ENCODE peak calls at places on chromosomes 11 and 22, in eight cellular contexts. S is K562; E is A673; R is Peyer's patch; U is left ventricle myocardium inferior; L is naive thymus-derived CD4-positive, alpha-beta T cell; Z is right lobe of liver; Q is transverse colon. G is an unnamed sample. For H3K27me3 and H3K4me1, the result is how much of the 10 kb centered on the place peaks cover.

GRCh38 chr11:110573411-110573810 is 138.8 kb downstream of the ARHGAP20 start:
- DNase-seq in L (no peak), U (no peak), R (no peak), S (no peak), E (no peak), Q (no peak), Z (no peak), G (no peak)

GRCh38 chr11:123194308-123195181 is 503 bp downstream of the CLMP start:
- DNase-seq in U (no peak), S (no peak), R (peak), Q (no peak), Z (no peak), E (peak), L (no peak), G (no peak)

GRCh38 chr11:19244084-19244483 is 3.3 kb upstream of the E2F8 start:
- DNase-seq in R (no peak), S (no peak), U (no peak), E (no peak), Z (peak), Q (peak), L (no peak), G (no peak)

GRCh38 chr22:43511276-43511910 is 99.6 kb downstream of the MPPED1 start:
- DNase-seq in S (no peak), Q (no peak), E (no peak), R (no peak), Z (no peak), L (no peak), U (no peak), G (no peak)

GRCh38 chr11:128595221-128595620 is 7.9 kb upstream of the ETS1 start:
- DNase-seq in Q (no peak), E (peak), R (no peak), U (no peak), L (no peak), Z (no peak), S (no peak), G (no peak)

GRCh38 chr22:19879651-19879995 is 24.9 kb upstream of the GNB1L start:
- DNase-seq in U (no peak), R (no peak), E (no peak), Z (no peak), Q (no peak), L (no peak), S (no peak), G (no peak)

GRCh38 chr11:77126861-77127673 is 979 bp upstream of the MYO7A start:
- DNase-seq in Q (peak), U (peak), E (peak), Z (peak), L (peak), R (peak), S (peak), G (peak)

GRCh38 chr11:64084962-64085710 is 49.4 kb downstream of the FLRT1 start:
- DNase-seq in R (no peak), E (no peak), U (no peak), Q (peak), S (no peak), L (no peak), Z (peak), G (no peak)

GRCh38 chr11:79546366-79546765 is 105.5 kb upstream of the TENM4 start:
- DNase-seq in L (no peak), U (no peak), R (no peak), S (no peak), Z (no peak), Q (no peak), E (no peak), G (no peak)

GRCh38 chr22:19172213-19173046 is 6.1 kb downstream of the SLC25A1 start:
- DNase-seq in E (no peak), Z (no peak), R (no peak), Q (no peak), L (no peak), U (no peak), S (no peak), G (no peak)

GRCh38 chr11:127273593-127274327 is 273.2 kb upstream of the KIRREL3 start:
- DNase-seq in Q (no peak), R (no peak), L (no peak), S (no peak), Z (no peak), U (no peak), E (no peak), G (no peak)

GRCh38 chr11:58629857-58630256 is 7.4 kb downstream of the CNTF start:
- DNase-seq in S (peak), Z (no peak), Q (peak), R (no peak), L (no peak), E (peak), U (no peak), G (no peak)

GRCh38 chr11:86486261-86487030 is 111.8 kb downstream of the CCDC81 start:
- DNase-seq in U (no peak), R (no peak), Z (no peak), S (no peak), L (no peak), Q (no peak), E (no peak), G (no peak)

GRCh38 chr11:131637469-131638175 is 267.2 kb downstream of the NTM start:
- DNase-seq in L (no peak), E (no peak), R (no peak), Z (no peak), S (no peak), U (no peak), Q (no peak), G (no peak)

GRCh38 chr22:20953668-20954500 is 13.2 kb upstream of the AIFM3 start:
- DNase-seq in Q (no peak), Z (peak), R (peak), E (no peak), U (no peak), L (no peak), S (no peak), G (no peak)

GRCh38 chr11:639324-639977 is 2.4 kb downstream of the DRD4 start:
- DNase-seq in S (no peak), R (peak), Q (no peak), Z (no peak), U (no peak), L (no peak), E (peak), G (no peak)

GRCh38 chr11:1541474-1542204 is 30.4 kb downstream of the DUSP8 start:
- DNase-seq in Q (no peak), E (no peak), S (no peak), Z (no peak), L (no peak), R (no peak), U (no peak), G (no peak)

GRCh38 chr22:17728786-17729185 is 45.5 kb downstream of the BID start:
- DNase-seq in L (no peak), Z (peak), U (no peak), R (no peak), E (no peak), S (no peak), Q (no peak), G (no peak)

GRCh38 chr22:17729561-17729960 is 44.7 kb downstream of the BID start:
- DNase-seq in S (no peak), Q (no peak), R (no peak), U (no peak), L (no peak), E (no peak), Z (no peak), G (no peak)

GRCh38 chr22:17726561-17727243 is 47.6 kb downstream of the BID start:
- DNase-seq in S (no peak), L (no peak), E (no peak), Z (peak), Q (no peak), U (no peak), R (no peak), G (no peak)

GRCh38 chr22:17725465-17725800 is 48.8 kb downstream of the BID start:
- DNase-seq in L (no peak), U (no peak), E (no peak), Z (no peak), Q (no peak), S (no peak), R (no peak), G (no peak)

DNA sequence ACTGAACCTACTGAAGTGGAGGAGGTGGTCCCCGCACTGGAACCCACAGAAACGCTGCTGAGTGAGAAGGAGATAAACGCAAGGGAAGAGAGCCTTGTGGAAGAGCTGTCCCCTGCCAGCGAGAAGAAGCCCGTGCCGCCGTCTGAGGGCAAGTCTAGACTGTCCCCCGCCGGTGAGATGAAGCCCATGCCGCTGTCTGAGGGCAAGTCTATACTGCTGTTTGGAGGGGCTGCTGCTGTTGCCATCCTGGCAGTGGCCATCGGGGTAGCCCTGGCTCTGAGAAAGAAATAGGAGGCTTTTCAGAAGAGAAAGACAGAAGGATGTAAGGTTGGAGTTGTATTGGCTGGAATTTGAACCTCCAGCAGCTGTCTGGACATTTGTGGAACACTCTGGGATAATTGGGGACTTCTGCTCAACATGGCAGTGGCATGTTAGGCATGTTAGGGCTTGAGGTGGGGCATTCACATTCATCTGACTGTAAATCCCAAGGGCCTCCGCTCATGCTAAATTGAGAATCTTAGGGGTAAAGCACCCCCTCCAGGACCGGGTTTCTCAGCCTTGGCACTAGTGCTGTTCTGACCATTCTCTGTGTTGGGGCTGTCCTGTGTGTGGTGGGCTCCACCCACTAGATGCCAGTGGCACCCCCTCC is 46.9 kb downstream of the BID start:
- DNase-seq in L (no peak), R (no peak), E (no peak), S (no peak), Q (no peak), Z (peak), U (no peak), G (no peak)
- H3K27me3 ChIP-seq in L (under half), R (under half), E (under half), S (under half), Q (under half), Z (under half), U (under half), G (under half)

GRCh38 chr11:132632641-132633124 is 899.6 kb downstream of the OPCML start:
- DNase-seq in Q (no peak), U (no peak), S (no peak), L (no peak), R (no peak), E (peak), Z (no peak), G (no peak)

GRCh38 chr11:132643239-132643638 is 889.1 kb downstream of the OPCML start:
- DNase-seq in E (no peak), R (no peak), Q (no peak), L (no peak), U (no peak), S (no peak), Z (no peak), G (no peak)

GRCh38 chr11:132639986-132640385 is 892.3 kb downstream of the OPCML start:
- DNase-seq in E (no peak), Q (no peak), L (no peak), R (no peak), S (no peak), Z (no peak), U (no peak), G (no peak)

GRCh38 chr11:132640952-132641351 is 891.3 kb downstream of the OPCML start:
- DNase-seq in E (no peak), L (no peak), U (no peak), S (no peak), Z (no peak), R (no peak), Q (no peak), G (peak)

GRCh38 chr11:132638421-132638820 is 893.9 kb downstream of the OPCML start:
- DNase-seq in E (no peak), R (no peak), Z (no peak), S (no peak), Q (no peak), L (no peak), U (no peak), G (no peak)
- H3K27ac ChIP-seq in E (no peak), R (no peak), Z (no peak), S (no peak), Q (no peak), L (no peak), U (no peak), G (no peak)

GRCh38 chr11:36358436-36358835 is 62.3 kb downstream of the PRR5L start:
- DNase-seq in Q (no peak), U (no peak), E (no peak), S (no peak), Z (no peak), R (no peak), L (no peak), G (no peak)
- H3K4me1 ChIP-seq in Q (under half), U (under half), E (under half), S (under half), Z (under half), R (under half), L (under half), G (under half)

GRCh38 chr11:117789241-117789640 is 7.8 kb downstream of the DSCAML1 start:
- DNase-seq in Q (no peak), E (no peak), R (no peak), S (no peak), U (no peak), L (no peak), Z (no peak), G (no peak)
- H3K27me3 ChIP-seq in Q (under half), E (half or more), R (under half), S (half or more), U (under half), L (under half), Z (under half), G (under half)

GRCh38 chr11:111982532-111983186 is 42.5 kb upstream of the DLAT start:
- DNase-seq in Z (no peak), L (no peak), U (no peak), E (no peak), S (no peak), Q (no peak), R (no peak), G (no peak)

GRCh38 chr11:111978028-111978771 is 41.1 kb downstream of the DIXDC1 start:
- DNase-seq in S (no peak), R (no peak), L (no peak), Q (peak), U (peak), Z (no peak), E (peak), G (no peak)

GRCh38 chr11:111982019-111982464 is 43.2 kb upstream of the DLAT start:
- DNase-seq in Q (peak), L (peak), E (peak), S (peak), R (peak), U (no peak), Z (peak), G (peak)

GRCh38 chr11:111981270-111981669 is 43.9 kb upstream of the DLAT start:
- DNase-seq in Z (no peak), Q (no peak), S (no peak), R (no peak), U (no peak), L (no peak), E (no peak), G (no peak)

DNA sequence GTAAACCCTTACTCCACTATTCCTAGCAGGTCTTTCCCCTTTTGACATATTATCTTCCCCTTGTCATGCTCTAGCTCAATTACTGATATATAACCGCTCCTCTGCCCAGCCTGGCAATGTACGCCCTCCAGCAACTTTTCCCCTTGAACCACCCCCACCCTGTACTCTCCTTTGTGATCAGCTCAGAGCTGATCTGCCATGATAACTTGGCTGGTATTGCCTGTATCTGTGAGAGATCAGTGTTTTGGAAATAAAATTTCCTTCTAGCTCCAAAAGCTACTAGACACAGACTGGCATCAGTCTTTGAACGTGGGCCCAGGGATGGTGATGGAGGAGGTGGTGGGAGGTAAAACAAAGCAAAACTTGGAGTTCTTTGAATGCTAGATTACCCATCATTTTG is 42.9 kb downstream of the DIXDC1 start:
- DNase-seq in L (no peak), Z (no peak), U (no peak), Q (no peak), S (no peak), R (no peak), E (no peak), G (no peak)
- H3K27ac ChIP-seq in L (no peak), Z (no peak), U (peak), Q (peak), S (no peak), R (no peak), E (no peak), G (no peak)